ENCODE peak calls at places on chromosomes 3 and 15, in seven cellular contexts. T, J, Z, V, Y, B and F are unnamed samples.

GRCh38 chr3:97952280-97952679 is 20.0 kb downstream of the RIOX2 start:
- DNase-seq in J (no peak), Z (peak; percentile 80), B (peak; percentile 60), Y (peak; percentile 13), T (peak; percentile 94), V (no peak), F (no peak)

GRCh38 chr3:55486101-55486856 is 827 bp downstream of the WNT5A start:
- DNase-seq in J (no peak), B (peak; percentile 81), Z (peak; percentile 86), V (peak; percentile 50), Y (peak; percentile 78), T (peak; percentile 92), F (peak; percentile 67)

GRCh38 chr3:4601926-4602325 is 108.8 kb downstream of the ITPR1 start:
- DNase-seq in B (no peak), J (no peak), T (no peak), Z (no peak), Y (no peak), V (no peak), F (peak; percentile 4)

GRCh38 chr3:170909129-170909903 is 879 bp upstream of the EIF5A2 start:
- DNase-seq in B (no peak), Y (peak; percentile 78), Z (peak; percentile 96), T (peak; percentile 91), J (no peak), V (no peak), F (peak; percentile 95)

GRCh38 chr3:12922299-12922698 is 80.9 kb upstream of the RPL32 start:
- DNase-seq in V (no peak), B (no peak), T (peak; percentile 49), Z (peak; percentile 21), J (no peak), Y (no peak), F (no peak)

GRCh38 chr3:11195721-11196332 is 41.5 kb downstream of the HRH1 start:
- DNase-seq in J (no peak), T (peak; percentile 35), Y (peak; percentile 42), B (no peak), Z (peak; percentile 70), V (no peak), F (no peak)

GRCh38 chr3:46705751-46706572 is 4.8 kb downstream of the TMIE start:
- DNase-seq in B (peak; percentile 41), T (peak; percentile 81), J (peak; percentile 4), Y (peak; percentile 44), Z (peak; percentile 35), V (no peak), F (peak; percentile 54)

GRCh38 chr3:101689291-101689690 is 2.8 kb upstream of the RPL24 start:
- DNase-seq in Y (no peak), J (no peak), B (no peak), T (no peak), Z (peak; percentile 52), V (no peak), F (no peak)

GRCh38 chr15:77599899-77600298 is 32.8 kb downstream of the LINGO1 start:
- DNase-seq in Z (peak; percentile 68), Y (peak; percentile 26), V (no peak), T (peak; percentile 20), J (no peak), B (no peak), F (no peak)

GRCh38 chr15:27587810-27588209 is 511.3 kb downstream of the OCA2 start:
- DNase-seq in Z (peak; percentile 21), Y (no peak), V (peak; percentile 12), J (no peak), T (no peak), B (no peak), F (no peak)

DNA sequence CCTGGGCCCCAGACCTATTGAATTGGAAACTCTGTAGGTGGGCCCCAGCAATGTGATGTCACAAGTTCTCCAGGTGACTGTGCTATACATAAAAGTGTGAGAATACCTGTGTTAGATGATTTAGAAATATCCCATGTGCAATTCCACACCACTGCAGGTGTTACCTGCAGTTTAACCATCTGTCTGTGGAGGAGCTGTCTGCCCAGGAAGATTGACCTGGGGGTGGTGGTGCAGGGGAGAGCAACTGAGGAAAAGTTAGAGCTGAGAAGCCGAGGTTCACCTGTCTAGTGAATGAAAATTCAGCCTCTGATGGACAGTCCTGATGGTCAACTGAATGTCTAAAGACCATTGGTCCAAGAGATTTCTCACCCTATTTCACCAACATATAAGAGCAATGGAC is 132.2 kb upstream of the SLC24A5 start:
- DNase-seq in Y (no peak), V (no peak), T (no peak), B (no peak), Z (no peak), J (no peak), F (no peak)
- TF ChIP-seq CTCF in Y (no peak), V (no peak), T (no peak), B (no peak), Z (no peak), J (no peak), F (peak; percentile 34)

GRCh38 chr15:73717802-73718201 is 33.6 kb downstream of the CD276 start:
- DNase-seq in Z (no peak), V (no peak), T (no peak), J (no peak), B (no peak), Y (no peak), F (no peak)
- TF ChIP-seq CTCF in Z (peak; percentile 36), V (peak; percentile 30), T (peak; percentile 9), J (no peak), B (no peak), Y (peak; percentile 54), F (peak; percentile 17)

DNA sequence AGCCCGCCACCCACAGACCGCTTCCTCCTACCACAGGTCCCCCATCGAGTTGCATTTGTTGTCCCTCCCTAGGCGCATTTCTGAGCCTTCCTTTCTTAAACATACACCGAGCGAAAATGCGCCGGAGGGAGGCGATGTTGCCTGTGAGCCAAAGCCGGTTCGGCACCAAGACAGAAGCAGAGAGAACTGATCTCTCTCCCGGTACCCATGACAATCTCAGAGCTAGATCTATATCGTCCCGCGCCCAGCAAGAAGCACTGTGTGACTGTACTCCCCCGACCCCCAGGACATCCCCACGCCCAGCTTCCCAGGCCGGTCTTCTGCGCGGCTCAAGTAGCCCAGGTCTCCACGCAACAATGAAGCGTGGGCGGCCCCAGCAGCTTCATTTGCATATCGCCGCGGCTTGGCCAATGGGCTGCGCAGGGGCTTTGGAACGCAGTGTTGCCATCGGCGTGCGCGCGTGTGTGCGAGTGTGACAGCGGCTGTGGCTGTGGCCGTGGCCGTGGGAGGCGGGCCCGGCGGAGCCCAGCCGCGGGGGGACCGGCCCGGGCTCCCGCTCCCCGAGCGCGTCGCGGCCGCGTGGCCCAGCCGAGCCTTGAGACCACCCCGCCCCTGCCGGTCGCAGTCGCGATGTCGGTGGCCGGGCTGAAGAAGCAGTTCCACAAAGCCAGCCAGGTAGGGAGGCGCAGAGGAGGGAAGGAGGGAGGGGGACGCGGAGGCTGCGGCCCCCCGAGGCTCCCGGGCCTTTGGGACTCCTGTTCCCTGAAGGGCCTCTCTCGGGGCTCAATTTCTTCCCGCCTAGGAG is at the start of gene SH3GL3:
- DNase-seq in T (peak; percentile 84), B (peak; percentile 90), Z (peak; percentile 70), V (peak; percentile 74), J (no peak), Y (peak; percentile 66), F (peak; percentile 45)
- TF ChIP-seq CTCF in T (peak; percentile 50), B (no peak), Z (peak; percentile 67), V (no peak), J (no peak), Y (peak; percentile 67), F (peak; percentile 70)

GRCh38 chr3:128787256-128788253 is 61.6 kb downstream of the RAB7A start:
- DNase-seq in Z (peak; percentile 67), J (no peak), Y (peak; percentile 69), T (peak; percentile 33), V (peak; percentile 47), B (no peak), F (peak; percentile 89)
- TF ChIP-seq CTCF in Z (peak; percentile 47), J (no peak), Y (peak; percentile 59), T (no peak), V (peak; percentile 61), B (peak; percentile 33), F (peak; percentile 62)